ENCODE peak calls at places on chromosomes 16 and 17, in five cellular contexts. L, C, G, V and Z are unnamed samples.

GRCh38 chr17:37743875-37744632 is 805 bp downstream of the HNF1B start:
- DNase-seq in V (no peak), C (no peak), G (peak; percentile 41), L (no peak), Z (no peak)

GRCh38 chr16:83960521-83961249 is 7.4 kb upstream of the NECAB2 start:
- DNase-seq in C (no peak), G (no peak), V (no peak), L (no peak), Z (no peak)

GRCh38 chr17:78128616-78129384 is at the start of gene TMC6:
- DNase-seq in C (peak; percentile 42), G (peak; percentile 93), V (peak; percentile 99), L (peak; percentile 64), Z (no peak)

GRCh38 chr17:7742729-7743128 is 25.2 kb downstream of the DNAH2 start:
- DNase-seq in C (no peak), L (no peak), G (no peak), V (peak; percentile 43), Z (no peak)

GRCh38 chr17:15247891-15248529 is 17.1 kb downstream of the PMP22 start:
- DNase-seq in L (no peak), G (no peak), V (no peak), C (peak; percentile 8), Z (no peak)

GRCh38 chr17:38746893-38747384 is 1.2 kb downstream of the PCGF2 start:
- DNase-seq in C (no peak), G (no peak), L (no peak), V (no peak), Z (no peak)

GRCh38 chr17:73644145-73645049 is at the start of gene SDK2:
- DNase-seq in G (peak; percentile 85), V (no peak), C (no peak), L (no peak), Z (no peak)

GRCh38 chr17:2564876-2565275 is 28.6 kb upstream of the PAFAH1B1 start:
- DNase-seq in C (no peak), V (no peak), G (no peak), L (peak; percentile 21), Z (no peak)

GRCh38 chr17:61131555-61131954 is 268.1 kb upstream of the TBX2 start:
- DNase-seq in L (no peak), V (no peak), G (peak; percentile 74), C (no peak), Z (no peak)

GRCh38 chr17:42421479-42422332 is 1.4 kb downstream of the CAVIN1 start:
- DNase-seq in L (no peak), V (peak; percentile 71), C (peak; percentile 48), G (peak; percentile 61), Z (no peak)

GRCh38 chr17:82489117-82489516 is 30.4 kb upstream of the FOXK2 start:
- DNase-seq in V (no peak), L (no peak), G (no peak), C (no peak), Z (no peak)

GRCh38 chr16:49466529-49466831 is 92.9 kb downstream of the C16orf78 start:
- DNase-seq in L (no peak), V (no peak), C (no peak), G (no peak), Z (no peak)

GRCh38 chr16:14302399-14303181 is 231.5 kb downstream of the MRTFB start:
- DNase-seq in C (peak; percentile 18), L (no peak), G (peak; percentile 85), V (peak; percentile 46), Z (no peak)

GRCh38 chr16:11794991-11795886 is 1.8 kb downstream of the ZC3H7A start:
- DNase-seq in V (peak; percentile 35), G (no peak), C (no peak), L (no peak), Z (no peak)

GRCh38 chr16:72060405-72060804 is 2.6 kb upstream of the HPR start:
- DNase-seq in L (no peak), V (no peak), G (no peak), C (no peak), Z (no peak)

GRCh38 chr17:38867179-38867994 is 2.5 kb upstream of the LASP1 start:
- DNase-seq in G (no peak), C (peak; percentile 66), V (peak; percentile 87), L (no peak), Z (peak; percentile 62)

GRCh38 chr16:21698169-21699032 is 34.6 kb downstream of the OTOA start:
- DNase-seq in L (no peak), C (no peak), G (no peak), V (no peak), Z (no peak)

GRCh38 chr17:7440823-7441174 is 1.5 kb downstream of the FGF11 start:
- DNase-seq in V (peak; percentile 67), G (peak; percentile 72), L (no peak), C (peak; percentile 22), Z (no peak)

GRCh38 chr16:77775911-77776909 is 12.2 kb upstream of the VAT1L start:
- DNase-seq in V (no peak), C (no peak), G (no peak), L (no peak), Z (no peak)

GRCh38 chr16:89116341-89117238 is 22.9 kb downstream of the ACSF3 start:
- DNase-seq in L (no peak), V (no peak), G (no peak), C (no peak), Z (no peak)

GRCh38 chr17:17959520-17960361 is 12.5 kb downstream of the TOM1L2 start:
- DNase-seq in V (no peak), C (peak; percentile 55), G (no peak), L (no peak), Z (no peak)

GRCh38 chr16:27378871-27379580 is 22.9 kb upstream of the IL21R start:
- DNase-seq in G (no peak), L (no peak), C (no peak), V (no peak), Z (no peak)

GRCh38 chr17:78399693-78400144 is 21.3 kb downstream of the PGS1 start:
- DNase-seq in G (no peak), L (no peak), V (no peak), C (no peak), Z (no peak)

GRCh38 chr17:66541461-66542182 is 239.2 kb downstream of the PRKCA start:
- DNase-seq in L (no peak), G (peak; percentile 36), C (no peak), V (peak; percentile 65), Z (peak; percentile 89)

GRCh38 chr17:50355701-50356341 is 9.9 kb downstream of the XYLT2 start:
- DNase-seq in V (no peak), G (no peak), C (no peak), L (no peak), Z (no peak)

GRCh38 chr16:11781773-11782172 is 15.3 kb downstream of the ZC3H7A start:
- DNase-seq in G (peak; percentile 39), V (no peak), C (peak; percentile 27), L (no peak), Z (no peak)

GRCh38 chr16:56041556-56042140 is 149.6 kb upstream of the GNAO1 start:
- DNase-seq in G (peak; percentile 58), C (no peak), L (peak; percentile 7), V (peak; percentile 29), Z (no peak)

GRCh38 chr17:75842963-75843576 is 1.1 kb downstream of the UNC13D start:
- DNase-seq in L (no peak), V (no peak), G (no peak), C (no peak), Z (no peak)

GRCh38 chr16:24520983-24521382 is 18.4 kb upstream of the RBBP6 start:
- DNase-seq in C (no peak), L (no peak), V (no peak), G (no peak), Z (no peak)
- H3K9ac ChIP-seq in C (no peak overlapping the region), L (no peak overlapping the region), V (no peak overlapping the region), G (no peak overlapping the region), Z (no peak overlapping the region)

GRCh38 chr16:4695473-4696171 is 2.3 kb downstream of the NUDT16L1 start:
- DNase-seq in C (no peak), V (no peak), G (no peak), L (no peak), Z (no peak)

GRCh38 chr16:4697867-4698291 is 4.5 kb downstream of the NUDT16L1 start:
- DNase-seq in G (no peak), C (no peak), L (no peak), V (no peak), Z (no peak)

GRCh38 chr16:4696172-4696904 is 3.0 kb downstream of the NUDT16L1 start:
- DNase-seq in L (no peak), G (peak; percentile 26), C (no peak), V (no peak), Z (no peak)

GRCh38 chr16:4698321-4699029 is 5.1 kb downstream of the NUDT16L1 start:
- DNase-seq in V (no peak), L (no peak), C (no peak), G (peak; percentile 32), Z (no peak)

DNA sequence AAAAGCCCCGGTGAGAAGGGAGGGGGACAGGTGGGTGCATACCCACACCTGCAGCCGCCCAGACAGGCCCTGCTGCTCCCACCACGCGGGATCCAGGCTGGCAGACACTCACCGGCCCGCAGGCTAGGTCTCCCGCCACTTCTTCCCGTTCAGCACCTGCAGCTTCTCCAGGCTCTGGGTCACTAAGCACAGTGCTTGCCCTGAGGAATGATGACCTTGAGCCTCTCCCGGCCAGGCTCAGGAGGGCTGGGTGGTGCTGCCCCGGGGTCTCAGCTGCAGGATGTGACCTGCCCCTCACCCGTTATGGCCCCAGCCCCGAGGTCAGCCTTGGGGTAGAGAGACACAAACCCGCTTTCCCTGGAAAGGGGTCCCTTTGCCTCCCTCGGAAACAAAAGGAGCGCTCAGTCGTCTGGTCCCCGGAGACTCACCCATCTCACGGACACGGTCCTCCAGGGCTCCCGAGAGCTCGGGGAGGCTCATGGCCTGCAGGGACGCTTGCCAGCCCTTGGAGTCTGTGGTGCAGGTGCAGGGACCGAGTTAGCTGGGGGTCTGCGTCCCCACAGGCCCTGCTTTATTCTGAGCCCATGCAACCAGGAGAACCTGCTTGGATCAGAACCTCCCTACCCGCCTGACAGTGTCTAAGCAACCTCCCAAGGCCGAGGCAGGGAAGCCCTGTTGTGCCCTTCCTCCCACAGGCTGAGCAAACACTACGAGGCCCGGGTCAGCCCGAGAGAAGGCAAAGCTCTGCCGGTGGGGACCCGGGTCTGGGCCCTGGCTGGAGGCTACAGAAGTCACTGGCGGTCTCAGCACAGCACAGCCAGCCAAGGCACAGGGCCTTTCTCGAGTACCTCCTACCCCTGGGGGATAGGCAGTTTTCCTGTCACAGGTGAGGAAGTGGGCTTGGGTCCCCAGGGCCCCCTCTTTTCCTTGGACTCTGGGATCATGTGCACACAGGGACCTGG is 3.8 kb downstream of the NUDT16L1 start:
- DNase-seq in V (no peak), C (no peak), L (no peak), G (peak; percentile 25), Z (no peak)
- TF ChIP-seq POLR2AphosphoS5 in V (no peak), C (no peak), L (no peak), G (peak; percentile 11), Z (no peak)

GRCh38 chr16:35751191-35751941 is 2292.0 kb downstream of the TP53TG3F start:
- DNase-seq in L (no peak), V (no peak), G (no peak), C (no peak), Z (no peak)
- H3K9me3 ChIP-seq in L (no peaks in the 10 kb centered on the region), V (no peaks in the 10 kb centered on the region), G (no peaks in the 10 kb centered on the region), C (peaks cover 4% of the 10 kb centered on the region), Z (no peaks in the 10 kb centered on the region)

GRCh38 chr17:81418710-81419332 is 23.6 kb downstream of the BAHCC1 start:
- DNase-seq in L (no peak), G (no peak), V (no peak), C (no peak), Z (no peak)

GRCh38 chr17:81416612-81417011 is 21.4 kb downstream of the BAHCC1 start:
- DNase-seq in L (no peak), V (no peak), G (no peak), C (no peak), Z (no peak)

GRCh38 chr17:81415681-81416080 is 20.4 kb downstream of the BAHCC1 start:
- DNase-seq in G (no peak), L (no peak), C (no peak), V (no peak), Z (no peak)

GRCh38 chr17:81417879-81418709 is 22.8 kb downstream of the BAHCC1 start:
- DNase-seq in L (no peak), V (no peak), G (no peak), C (no peak), Z (no peak)

GRCh38 chr17:81417049-81417878 is 22.0 kb downstream of the BAHCC1 start:
- DNase-seq in C (no peak), V (no peak), L (no peak), G (no peak), Z (no peak)
- H3K9ac ChIP-seq in C (no peak overlapping the region), V (no peak overlapping the region), L (no peak overlapping the region), G (peak overlapping the region; percentile 46), Z (no peak overlapping the region)